ENCODE peak calls at places on chromosomes 11 and 22, in seven cellular contexts. L, U, I, J, S, H and R are unnamed samples.

GRCh38 chr22:41003041-41003440 is 51.9 kb downstream of the RBX1 start:
- DNase-seq in U (no peak), J (no peak), S (no peak), L (no peak), H (no peak), I (no peak), R (peak; percentile 99)

GRCh38 chr11:10405858-10406592 is 49.0 kb upstream of the AMPD3 start:
- DNase-seq in J (peak; percentile 16), S (peak; percentile 82), H (peak; percentile 94), L (no peak), I (peak; percentile 51), U (peak; percentile 45), R (peak; percentile 88)

GRCh38 chr11:125175896-125176575 is 11.5 kb downstream of the PKNOX2 start:
- DNase-seq in H (no peak), L (no peak), J (no peak), U (no peak), I (no peak), S (no peak), R (no peak)

GRCh38 chr11:74524501-74524900 is 31.0 kb upstream of the LIPT2 start:
- DNase-seq in H (no peak), S (no peak), J (no peak), I (no peak), L (no peak), U (no peak), R (no peak)

GRCh38 chr11:74749965-74750296 is 1.3 kb downstream of the RNF169 start:
- DNase-seq in S (no peak), J (no peak), I (no peak), L (no peak), U (no peak), H (peak; percentile 27), R (no peak)

GRCh38 chr11:15911377-15912044 is 444.8 kb downstream of the SOX6 start:
- DNase-seq in S (no peak), U (no peak), H (no peak), J (no peak), I (no peak), L (no peak), R (no peak)

GRCh38 chr11:80362578-80362977 is 921.7 kb upstream of the TENM4 start:
- DNase-seq in J (no peak), L (no peak), S (no peak), U (no peak), H (no peak), I (no peak), R (no peak)

GRCh38 chr22:47433627-47434026 is 671.2 kb downstream of the TBC1D22A start:
- DNase-seq in J (no peak), H (no peak), L (no peak), I (no peak), U (no peak), S (no peak), R (no peak)

GRCh38 chr11:113553905-113554304 is 78.7 kb upstream of the DRD2 start:
- DNase-seq in H (peak; percentile 15), S (peak; percentile 2), L (no peak), U (no peak), J (no peak), I (no peak), R (no peak)

GRCh38 chr11:8097926-8098325 is 16.9 kb downstream of the TUB start:
- DNase-seq in H (no peak), U (no peak), J (no peak), S (no peak), I (no peak), L (no peak), R (no peak)

GRCh38 chr22:18048441-18048898 is 24.1 kb upstream of the MICAL3 start:
- DNase-seq in H (peak; percentile 42), J (no peak), U (no peak), L (no peak), S (no peak), I (no peak), R (peak; percentile 93)

GRCh38 chr11:24422371-24422770 is 74.5 kb upstream of the LUZP2 start:
- DNase-seq in L (no peak), S (no peak), I (no peak), H (peak; percentile 39), J (no peak), U (no peak), R (peak; percentile 53)

GRCh38 chr11:78810489-78811090 is 235.9 kb upstream of the NARS2 start:
- DNase-seq in L (no peak), H (no peak), U (no peak), S (no peak), I (no peak), J (no peak), R (no peak)

GRCh38 chr22:46579751-46580449 is 40.3 kb upstream of the GRAMD4 start:
- DNase-seq in S (no peak), I (no peak), L (no peak), H (no peak), J (no peak), U (no peak), R (no peak)

GRCh38 chr22:20319041-20319744 is 667 bp downstream of the DGCR6L start:
- DNase-seq in J (no peak), H (peak; percentile 48), I (no peak), S (peak; percentile 6), U (no peak), L (no peak), R (peak; percentile 42)

GRCh38 chr22:37636186-37636948 is 3.1 kb upstream of the SH3BP1 start:
- DNase-seq in L (no peak), U (no peak), S (peak; percentile 54), H (peak; percentile 43), I (peak; percentile 48), J (no peak), R (no peak)

GRCh38 chr11:72041364-72042058 is 38.8 kb downstream of the NUMA1 start:
- DNase-seq in L (peak; percentile 54), J (peak; percentile 10), S (peak; percentile 67), H (peak; percentile 68), I (peak; percentile 37), U (no peak), R (no peak)

GRCh38 chr22:25564320-25564978 is at the start of gene GRK3:
- DNase-seq in S (peak; percentile 51), I (peak; percentile 75), L (peak; percentile 52), H (peak; percentile 66), U (no peak), J (peak; percentile 70), R (peak; percentile 59)

GRCh38 chr22:37563153-37564081 is 3.1 kb downstream of the CDC42EP1 start:
- DNase-seq in S (peak; percentile 94), J (no peak), I (no peak), U (peak; percentile 84), L (no peak), H (peak; percentile 96), R (peak; percentile 86)

GRCh38 chr22:44587911-44588310 is 89.9 kb upstream of the RTL6 start:
- DNase-seq in L (no peak), U (no peak), I (no peak), H (no peak), S (no peak), J (no peak), R (no peak)

GRCh38 chr22:23268877-23269276 is 88.6 kb downstream of the BCR start:
- DNase-seq in S (no peak), H (no peak), L (no peak), J (no peak), U (no peak), I (no peak), R (no peak)